ENCODE peak calls at places on chromosomes 6 and 20, in ten cellular contexts. One of them, this sample, is unnamed.

GRCh38 chr6:126054802-126055201 is 68.5 kb downstream of the TRMT11 start:
- DNase-seq in NCI-H2081: no peak
- DNase-seq in EL: no peak
- DNase-seq in frontal cortex: no peak
- DNase-seq in T follicular helper cell: no peak
- DNase-seq in NCI-H1417 treated with DMSO at 0.1 percent for 48 hours: no peak
- DNase-seq in NCI-H1105: no peak
- DNase-seq in Calu3: no peak
- DNase-seq in neuronal stem cell: no peak
- DNase-seq in activated B cell treated with CpG ODN at 0.5 μM for 24 hours: no peak
- DNase-seq in this sample: no peak

GRCh38 chr20:34150616-34151015 is 38.6 kb upstream of the EIF2S2 start:
- DNase-seq in neuronal stem cell: no peak
- DNase-seq in Calu3: no peak
- DNase-seq in activated B cell treated with CpG ODN at 0.5 μM for 24 hours: no peak
- DNase-seq in NCI-H1417 treated with DMSO at 0.1 percent for 48 hours: no peak
- DNase-seq in NCI-H1105: no peak
- DNase-seq in EL: no peak
- DNase-seq in frontal cortex: no peak
- DNase-seq in NCI-H2081: no peak
- DNase-seq in T follicular helper cell: no peak
- DNase-seq in this sample: no peak

GRCh38 chr6:79868098-79868722 is 79.1 kb downstream of the ELOVL4 start:
- DNase-seq in NCI-H2081: peak
- DNase-seq in T follicular helper cell: no peak
- DNase-seq in frontal cortex: peak
- DNase-seq in neuronal stem cell: peak
- DNase-seq in EL: peak
- DNase-seq in NCI-H1105: peak
- DNase-seq in NCI-H1417 treated with DMSO at 0.1 percent for 48 hours: peak
- DNase-seq in Calu3: peak
- DNase-seq in activated B cell treated with CpG ODN at 0.5 μM for 24 hours: no peak
- DNase-seq in this sample: peak

GRCh38 chr6:133833905-133834304 is 55.0 kb upstream of the TCF21 start:
- DNase-seq in frontal cortex: no peak
- DNase-seq in NCI-H1417 treated with DMSO at 0.1 percent for 48 hours: no peak
- DNase-seq in NCI-H1105: peak
- DNase-seq in neuronal stem cell: no peak
- DNase-seq in EL: no peak
- DNase-seq in NCI-H2081: no peak
- DNase-seq in activated B cell treated with CpG ODN at 0.5 μM for 24 hours: no peak
- DNase-seq in T follicular helper cell: no peak
- DNase-seq in Calu3: no peak
- DNase-seq in this sample: no peak

GRCh38 chr6:100948381-100949133 is 67.4 kb upstream of the ASCC3 start:
- DNase-seq in neuronal stem cell: no peak
- DNase-seq in Calu3: no peak
- DNase-seq in NCI-H1105: no peak
- DNase-seq in NCI-H2081: no peak
- DNase-seq in T follicular helper cell: no peak
- DNase-seq in frontal cortex: no peak
- DNase-seq in NCI-H1417 treated with DMSO at 0.1 percent for 48 hours: no peak
- DNase-seq in EL: peak
- DNase-seq in activated B cell treated with CpG ODN at 0.5 μM for 24 hours: no peak
- DNase-seq in this sample: no peak

GRCh38 chr20:52295556-52295955 is 104.0 kb upstream of the ZFP64 start:
- DNase-seq in activated B cell treated with CpG ODN at 0.5 μM for 24 hours: no peak
- DNase-seq in NCI-H2081: no peak
- DNase-seq in EL: no peak
- DNase-seq in NCI-H1105: no peak
- DNase-seq in NCI-H1417 treated with DMSO at 0.1 percent for 48 hours: no peak
- DNase-seq in frontal cortex: no peak
- DNase-seq in T follicular helper cell: no peak
- DNase-seq in Calu3: no peak
- DNase-seq in neuronal stem cell: no peak
- DNase-seq in this sample: no peak

GRCh38 chr20:51735728-51736600 is 32.2 kb downstream of the ATP9A start:
- DNase-seq in activated B cell treated with CpG ODN at 0.5 μM for 24 hours: no peak
- DNase-seq in Calu3: peak
- DNase-seq in NCI-H1105: no peak
- DNase-seq in EL: no peak
- DNase-seq in NCI-H1417 treated with DMSO at 0.1 percent for 48 hours: no peak
- DNase-seq in NCI-H2081: no peak
- DNase-seq in frontal cortex: no peak
- DNase-seq in T follicular helper cell: no peak
- DNase-seq in neuronal stem cell: no peak
- DNase-seq in this sample: no peak

GRCh38 chr6:109474995-109475394 is 8.0 kb downstream of the ZBTB24 start:
- DNase-seq in NCI-H1105: no peak
- DNase-seq in NCI-H1417 treated with DMSO at 0.1 percent for 48 hours: no peak
- DNase-seq in Calu3: no peak
- DNase-seq in NCI-H2081: no peak
- DNase-seq in activated B cell treated with CpG ODN at 0.5 μM for 24 hours: no peak
- DNase-seq in T follicular helper cell: no peak
- DNase-seq in EL: no peak
- DNase-seq in neuronal stem cell: no peak
- DNase-seq in frontal cortex: no peak
- DNase-seq in this sample: no peak

GRCh38 chr6:44073612-44074382 is 53.5 kb downstream of the MRPL14 start:
- DNase-seq in NCI-H1417 treated with DMSO at 0.1 percent for 48 hours: no peak
- DNase-seq in NCI-H1105: no peak
- DNase-seq in NCI-H2081: no peak
- DNase-seq in EL: peak
- DNase-seq in frontal cortex: no peak
- DNase-seq in activated B cell treated with CpG ODN at 0.5 μM for 24 hours: no peak
- DNase-seq in T follicular helper cell: no peak
- DNase-seq in Calu3: no peak
- DNase-seq in neuronal stem cell: no peak
- DNase-seq in this sample: no peak

GRCh38 chr6:142915129-142915697 is 29.8 kb downstream of the HIVEP2 start:
- DNase-seq in NCI-H1417 treated with DMSO at 0.1 percent for 48 hours: no peak
- DNase-seq in NCI-H2081: no peak
- DNase-seq in neuronal stem cell: no peak
- DNase-seq in NCI-H1105: no peak
- DNase-seq in Calu3: no peak
- DNase-seq in frontal cortex: no peak
- DNase-seq in EL: no peak
- DNase-seq in T follicular helper cell: no peak
- DNase-seq in activated B cell treated with CpG ODN at 0.5 μM for 24 hours: no peak
- DNase-seq in this sample: no peak

GRCh38 chr6:38131527-38131965 is 312.0 kb downstream of the ZFAND3 start:
- DNase-seq in NCI-H2081: no peak
- DNase-seq in Calu3: no peak
- DNase-seq in NCI-H1105: no peak
- DNase-seq in NCI-H1417 treated with DMSO at 0.1 percent for 48 hours: no peak
- DNase-seq in frontal cortex: no peak
- DNase-seq in EL: peak
- DNase-seq in activated B cell treated with CpG ODN at 0.5 μM for 24 hours: no peak
- DNase-seq in neuronal stem cell: no peak
- DNase-seq in T follicular helper cell: no peak
- DNase-seq in this sample: no peak

This sample was measured in COR-L47.